ENCODE peak calls at places on chromosomes 1 and 21, in nine cellular contexts. F is pancreas, V is transverse colon, T is esophagus squamous epithelium, N is IMR-90, O is neural progenitor cell, G is tibial nerve, J is A549, M is uterus. X is an unnamed sample. For H3K4me1, the result is how much of the 10 kb centered on the place peaks cover.

GRCh38 chr1:59458884-59459283 is 162.0 kb downstream of the FGGY start:
- DNase-seq in M (no peak), G (no peak), J (no peak), N (no peak), V (no peak), F (no peak), O (no peak), T (no peak), X (no peak)

GRCh38 chr1:93304716-93305138 is 41.0 kb upstream of the DR1 start:
- DNase-seq in J (peak), O (peak), G (peak), M (peak), F (no peak), T (no peak), N (peak), V (peak), X (no peak)

GRCh38 chr1:173190101-173190895 is 16.8 kb downstream of the TNFSF4 start:
- DNase-seq in G (peak), T (peak), F (peak), J (peak), O (no peak), V (peak), M (peak), N (peak), X (peak)

GRCh38 chr1:111672338-111672737 is 52.7 kb downstream of the RAP1A start:
- DNase-seq in G (no peak), V (no peak), M (no peak), F (no peak), T (no peak), J (no peak), O (no peak), N (peak), X (no peak)

GRCh38 chr1:45305231-45305630 is 21.5 kb upstream of the HPDL start:
- DNase-seq in F (no peak), N (no peak), O (no peak), V (no peak), G (no peak), J (no peak), T (no peak), M (no peak), X (no peak)

GRCh38 chr21:45498646-45499000 is 43.6 kb downstream of the SLC19A1 start:
- DNase-seq in J (no peak), G (no peak), F (no peak), M (no peak), T (no peak), O (no peak), V (no peak), N (no peak), X (peak)

GRCh38 chr1:9292361-9293240 is at the start of gene SPSB1:
- DNase-seq in F (peak), O (peak), N (peak), T (no peak), M (peak), V (peak), G (peak), J (no peak), X (peak)

GRCh38 chr1:99441234-99442095 is 177.2 kb downstream of the PLPPR4 start:
- DNase-seq in V (no peak), J (no peak), N (peak), M (no peak), F (no peak), O (no peak), T (no peak), G (no peak), X (no peak)

GRCh38 chr21:23131177-23131576 is 2133.0 kb downstream of the NCAM2 start:
- DNase-seq in F (no peak), T (no peak), G (no peak), V (no peak), O (peak), N (no peak), J (no peak), M (no peak), X (no peak)

GRCh38 chr1:204294371-204294770 is 65.4 kb downstream of the PLEKHA6 start:
- DNase-seq in T (no peak), G (peak), J (peak), F (no peak), N (peak), O (no peak), M (peak), V (peak), X (no peak)

GRCh38 chr1:21312407-21312992 is 22.2 kb upstream of the ECE1 start:
- DNase-seq in M (no peak), F (no peak), V (no peak), J (no peak), N (no peak), O (no peak), T (no peak), G (no peak), X (no peak)

GRCh38 chr1:10787274-10787673 is 9.2 kb downstream of the CASZ1 start:
- DNase-seq in V (no peak), J (no peak), M (no peak), F (no peak), N (no peak), T (no peak), O (no peak), G (no peak), X (no peak)
- H3K4me1 ChIP-seq in V (under half), J (under half), M (under half), F (under half), N (under half), T (under half), O (half or more), G (under half), X (under half)

DNA sequence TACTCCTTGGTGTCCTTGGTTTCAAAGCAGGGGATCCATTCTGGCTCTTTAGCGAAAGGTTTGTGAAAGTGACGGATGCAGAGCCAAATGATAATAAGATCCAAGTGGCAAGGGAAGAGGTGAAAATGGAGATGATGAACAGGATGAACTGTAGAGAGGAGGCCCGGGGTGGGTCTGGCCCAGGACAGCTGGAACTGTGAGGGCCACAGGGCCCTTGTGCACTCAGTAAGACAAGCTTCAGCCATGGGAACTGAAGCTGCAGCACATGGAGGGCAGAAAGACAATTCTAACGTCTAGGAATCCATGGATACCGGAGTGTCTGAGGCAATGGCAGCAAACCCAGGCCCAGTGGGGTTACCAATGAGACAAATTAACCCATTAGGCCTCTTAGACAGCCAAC is 4.8 kb downstream of the KCNA2 start:
- DNase-seq in V (no peak), F (no peak), J (no peak), N (no peak), G (no peak), O (no peak), T (no peak), M (no peak), X (no peak)
- H3K4me3 ChIP-seq in V (no peak), F (no peak), J (no peak), N (no peak), G (no peak), O (no peak), T (no peak), M (no peak), X (no peak)

GRCh38 chr1:1164361-1164700 is 9.3 kb upstream of the TTLL10 start:
- DNase-seq in M (no peak), V (no peak), F (no peak), N (no peak), O (no peak), G (no peak), J (no peak), T (no peak), X (no peak)

GRCh38 chr1:1165900-1166421 is 7.7 kb upstream of the TTLL10 start:
- DNase-seq in N (no peak), G (no peak), F (peak), T (no peak), V (peak), J (no peak), M (no peak), O (no peak), X (no peak)

GRCh38 chr1:1164701-1165451 is 8.8 kb upstream of the TTLL10 start:
- DNase-seq in N (no peak), M (no peak), V (peak), F (peak), J (peak), T (no peak), G (no peak), O (peak), X (no peak)

GRCh38 chr1:1166642-1167415 is 6.9 kb upstream of the TTLL10 start:
- DNase-seq in T (no peak), O (no peak), F (peak), V (peak), M (no peak), J (no peak), G (no peak), N (no peak), X (no peak)

DNA sequence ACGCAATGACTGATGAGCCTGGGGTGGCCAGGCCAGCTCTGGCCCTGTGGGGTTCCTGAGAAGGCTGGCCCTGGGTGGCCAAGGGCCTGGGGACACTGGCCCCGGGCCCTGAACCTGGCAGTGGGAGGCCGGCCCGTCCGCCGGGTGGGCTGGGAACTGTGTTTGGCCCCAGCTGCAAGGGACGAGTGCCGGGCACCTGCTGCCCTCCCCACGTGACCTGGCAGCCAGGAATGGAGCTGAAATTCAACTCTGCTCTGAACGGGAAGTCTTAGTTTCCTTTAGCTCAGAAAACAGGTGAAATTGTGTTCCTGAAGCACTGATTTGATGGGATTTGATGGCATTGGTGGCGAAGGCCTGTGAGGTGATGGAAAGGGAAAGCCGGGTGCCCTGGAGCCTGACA is 8.2 kb upstream of the TTLL10 start:
- DNase-seq in V (no peak), M (no peak), J (no peak), N (no peak), G (no peak), F (peak), T (no peak), O (no peak), X (no peak)
- H3K27ac ChIP-seq in V (peak), M (no peak), J (peak), N (no peak), G (no peak), F (peak), T (peak), O (no peak), X (no peak)

DNA sequence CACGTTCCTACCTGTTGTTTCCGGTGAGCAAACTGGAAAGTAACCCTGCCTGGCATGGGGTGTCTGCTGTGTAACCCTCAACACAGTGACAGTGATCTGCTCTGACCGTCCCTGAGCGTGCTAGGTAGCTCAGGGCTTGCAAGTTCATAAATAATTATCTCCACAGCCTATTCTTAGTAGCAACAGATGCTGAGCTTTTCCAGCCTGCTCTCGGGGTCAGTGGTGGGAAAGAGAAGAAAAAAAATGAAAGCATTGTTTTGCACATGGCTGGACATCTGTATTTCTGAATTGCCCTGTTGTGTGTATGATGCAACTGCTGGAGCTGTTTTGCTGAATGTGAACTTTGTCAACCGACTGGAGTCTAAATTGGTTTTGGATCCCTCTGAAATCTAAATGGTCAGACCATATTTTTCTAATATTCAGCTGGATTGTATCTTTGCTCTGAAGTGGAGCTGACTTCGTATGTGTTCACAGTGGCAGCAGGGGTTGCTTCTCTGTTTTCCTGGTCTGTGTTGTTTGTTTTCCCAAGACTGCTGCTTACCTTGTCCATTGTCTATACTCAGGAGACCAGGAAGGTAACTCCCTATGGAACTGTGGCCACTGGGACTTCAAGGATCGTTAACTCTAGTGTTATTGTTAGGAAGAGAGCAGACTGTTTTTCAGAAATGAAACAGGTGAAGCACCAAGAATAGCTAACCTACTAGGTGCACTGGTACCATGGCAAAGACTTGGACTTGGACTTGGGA is 27.0 kb downstream of the TGFB2 start:
- DNase-seq in N (peak), T (no peak), F (no peak), O (no peak), G (peak), V (no peak), J (no peak), M (peak), X (no peak)
- H3K4me1 ChIP-seq in N (under half), T (under half), F (under half), O (under half), G (half or more), V (under half), J (half or more), M (under half), X (under half)

X was measured in aorta.